ENCODE peak calls at places on chromosomes 16 and 17, in four cellular contexts. P, B, K and X are unnamed samples.

GRCh38 chr17:79866791-79867190 is 27.6 kb upstream of the CBX4 start:
- DNase-seq in B (no peak), K (no peak), P (no peak), X (no peak)

GRCh38 chr16:56933266-56933619 is 1.3 kb downstream of the HERPUD1 start:
- DNase-seq in K (no peak), B (no peak), P (no peak), X (no peak)

GRCh38 chr17:68029512-68030215 is 5.9 kb upstream of the KPNA2 start:
- DNase-seq in P (no peak), B (no peak), K (no peak), X (no peak)

GRCh38 chr16:64089697-64090096 is 1032.2 kb downstream of the CDH11 start:
- DNase-seq in B (no peak), K (no peak), P (no peak), X (no peak)

GRCh38 chr17:752620-753219 is 656 bp upstream of the GEMIN4 start:
- DNase-seq in B (no peak), K (peak), P (no peak), X (peak)

GRCh38 chr17:79154446-79154845 is 79.8 kb downstream of the ENGASE start:
- DNase-seq in P (no peak), B (no peak), K (no peak), X (no peak)

GRCh38 chr16:85567101-85567866 is 45.8 kb upstream of the GSE1 start:
- DNase-seq in P (no peak), B (no peak), K (no peak), X (no peak)

GRCh38 chr17:5419959-5420653 is at the start of gene RPAIN:
- DNase-seq in P (no peak), K (peak), B (peak), X (peak)

GRCh38 chr17:36136031-36136430 is 32.4 kb downstream of the CCL4 start:
- DNase-seq in B (no peak), K (no peak), P (no peak), X (no peak)

GRCh38 chr16:87132361-87133014 is 184.7 kb downstream of the C16orf95 start:
- DNase-seq in P (no peak), B (no peak), K (no peak), X (peak)

GRCh38 chr16:23504453-23505179 is 5.7 kb downstream of the GGA2 start:
- DNase-seq in P (peak), B (peak), K (peak), X (no peak)

GRCh38 chr16:49439050-49439449 is 65.4 kb downstream of the C16orf78 start:
- DNase-seq in P (no peak), B (no peak), K (no peak), X (no peak)

GRCh38 chr17:1484586-1485310 is 7.7 kb downstream of the MYO1C start:
- DNase-seq in P (peak), K (peak), B (peak), X (no peak)

GRCh38 chr17:41530062-41531048 is 2.2 kb upstream of the KRT19 start:
- DNase-seq in K (no peak), B (no peak), P (no peak), X (no peak)

GRCh38 chr16:981695-982151 is at the start of gene SOX8:
- DNase-seq in K (no peak), P (no peak), B (no peak), X (no peak)

GRCh38 chr17:77580956-77581355 is 377.5 kb upstream of the TNRC6C start:
- DNase-seq in K (no peak), B (no peak), P (no peak), X (no peak)

GRCh38 chr17:1447061-1447460 is 9.0 kb downstream of the CRK start:
- DNase-seq in P (no peak), B (no peak), K (no peak), X (no peak)

GRCh38 chr17:69828087-69828486 is 246.9 kb upstream of the KCNJ16 start:
- DNase-seq in B (no peak), P (no peak), K (no peak), X (no peak)

GRCh38 chr16:29975811-29976511 is 2.3 kb downstream of the TAOK2 start:
- DNase-seq in K (no peak), B (no peak), P (no peak), X (no peak)

GRCh38 chr17:350706-351435 is 1.7 kb downstream of the RPH3AL start:
- DNase-seq in K (no peak), B (no peak), P (no peak), X (no peak)

GRCh38 chr16:74281285-74281684 is 15.3 kb upstream of the PSMD7 start:
- DNase-seq in B (no peak), P (no peak), K (no peak), X (no peak)

GRCh38 chr17:64492481-64493109 is 4.3 kb downstream of the POLG2 start:
- DNase-seq in B (no peak), P (no peak), K (no peak), X (no peak)

GRCh38 chr17:72725432-72726068 is 366.9 kb downstream of the SLC39A11 start:
- DNase-seq in K (no peak), P (no peak), B (no peak), X (peak)

GRCh38 chr16:82563401-82563800 is 63.4 kb upstream of the CDH13 start:
- DNase-seq in P (no peak), B (no peak), K (no peak), X (no peak)

GRCh38 chr17:80441133-80441578 is 26.2 kb downstream of the ENDOV start:
- DNase-seq in P (no peak), K (no peak), B (no peak), X (no peak)

GRCh38 chr17:18859256-18859655 is 1.3 kb downstream of the PRPSAP2 start:
- DNase-seq in B (no peak), K (no peak), P (no peak), X (no peak)

GRCh38 chr16:67029249-67030096 is 524 bp downstream of the CBFB start:
- DNase-seq in P (no peak), B (peak), K (peak), X (peak)

GRCh38 chr16:13148836-13149235 is 247.4 kb downstream of the SHISA9 start:
- DNase-seq in B (no peak), K (no peak), P (no peak), X (peak)

GRCh38 chr16:28140788-28141618 is 70.8 kb downstream of the XPO6 start:
- DNase-seq in B (peak), K (peak), P (peak), X (no peak)

GRCh38 chr16:50419116-50419515 is 50.3 kb upstream of the BRD7 start:
- DNase-seq in K (no peak), P (no peak), B (no peak), X (no peak)

GRCh38 chr16:8958344-8958808 is 5.3 kb downstream of the USP7 start:
- DNase-seq in P (no peak), B (no peak), K (no peak), X (no peak)

GRCh38 chr16:8262299-8262698 is 328.0 kb downstream of the TMEM114 start:
- DNase-seq in K (no peak), B (no peak), P (no peak), X (no peak)

GRCh38 chr17:57268176-57268575 is 11.9 kb downstream of the MSI2 start:
- DNase-seq in K (no peak), B (no peak), P (no peak), X (no peak)

GRCh38 chr17:35104844-35105450 is 14.7 kb downstream of the RAD51D start:
- DNase-seq in P (no peak), B (no peak), K (no peak), X (no peak)

GRCh38 chr17:81367171-81367570 is 28.1 kb upstream of the BAHCC1 start:
- DNase-seq in P (no peak), K (no peak), B (no peak), X (no peak)

GRCh38 chr17:57684711-57685498 is 60.2 kb downstream of the CCDC182 start:
- DNase-seq in B (no peak), K (no peak), P (no peak), X (no peak)

GRCh38 chr17:43020789-43021738 is 1.1 kb downstream of the VAT1 start:
- DNase-seq in P (no peak), K (no peak), B (peak), X (no peak)

GRCh38 chr16:73058221-73058615 is 10.3 kb upstream of the ZFHX3 start:
- DNase-seq in K (no peak), P (no peak), B (peak), X (no peak)